ENCODE peak calls at places on chromosome 12, in eight cellular contexts. Z is gastrocnemius medialis, Q is HCT116, M is body of pancreas, T is right lobe of liver, D is IMR-90, E is heart left ventricle, W is A549. Y is an unnamed sample.

GRCh38 chr12:26109343-26109841 is 15.4 kb downstream of the BHLHE41 start:
- ATAC-seq in E (no peak), Z (peak; percentile 55), Q (no peak), M (no peak), W (no peak), T (no peak), D (no peak), Y (peak; percentile 27)

GRCh38 chr12:132154341-132154761 is 10.1 kb downstream of the NOC4L start:
- ATAC-seq in Z (no peak), T (peak; percentile 18), M (peak; percentile 14), D (no peak), Q (peak; percentile 3), E (peak; percentile 2), W (peak; percentile 45), Y (no peak)

GRCh38 chr12:89960011-89960507 is 251.4 kb upstream of the ATP2B1 start:
- ATAC-seq in Z (no peak), Q (no peak), W (no peak), M (no peak), D (no peak), T (no peak), E (no peak), Y (no peak)

GRCh38 chr12:124681779-124682391 is 114.5 kb upstream of the NCOR2 start:
- ATAC-seq in M (no peak), Z (peak; percentile 48), W (peak; percentile 31), E (peak; percentile 67), D (peak; percentile 48), T (no peak), Q (peak; percentile 41), Y (peak; percentile 61)

GRCh38 chr12:58489394-58489793 is 430.9 kb downstream of the LRIG3 start:
- ATAC-seq in M (no peak), T (peak; percentile 74), Z (no peak), Q (no peak), W (no peak), E (no peak), D (no peak), Y (no peak)

GRCh38 chr12:39912211-39912980 is 193.5 kb downstream of the SLC2A13 start:
- ATAC-seq in D (no peak), Q (no peak), E (peak; percentile 63), W (no peak), M (peak; percentile 100), T (peak; percentile 99), Z (no peak), Y (no peak)

GRCh38 chr12:89991807-89992206 is 283.2 kb upstream of the ATP2B1 start:
- ATAC-seq in M (no peak), Q (no peak), D (no peak), W (no peak), T (no peak), E (no peak), Z (no peak), Y (no peak)

GRCh38 chr12:47938594-47938993 is 24.8 kb upstream of the TMEM106C start:
- ATAC-seq in M (no peak), W (no peak), D (no peak), E (no peak), T (no peak), Z (no peak), Q (no peak), Y (no peak)

GRCh38 chr12:125773033-125773432 is 707.8 kb downstream of the AACS start:
- ATAC-seq in M (no peak), Q (no peak), Z (no peak), D (no peak), W (no peak), T (peak; percentile 69), E (no peak), Y (no peak)

GRCh38 chr12:45655186-45655585 is 74.3 kb upstream of the ARID2 start:
- ATAC-seq in D (peak; percentile 56), Q (peak; percentile 72), W (peak; percentile 85), Z (no peak), T (peak; percentile 55), E (no peak), M (no peak), Y (no peak)

GRCh38 chr12:12899530-12900380 is 8.4 kb downstream of the GPRC5A start:
- ATAC-seq in D (peak; percentile 60), W (peak; percentile 64), Q (peak; percentile 9), Z (peak; percentile 41), T (no peak), E (peak; percentile 21), M (no peak), Y (peak; percentile 54)

GRCh38 chr12:120106151-120106550 is 10.4 kb downstream of the RAB35 start:
- ATAC-seq in T (no peak), E (no peak), W (no peak), M (no peak), Z (no peak), Q (no peak), D (no peak), Y (no peak)

GRCh38 chr12:121709478-121709890 is 3.1 kb upstream of the TMEM120B start:
- ATAC-seq in W (peak; percentile 35), Z (no peak), D (no peak), E (no peak), T (no peak), M (no peak), Q (peak; percentile 18), Y (no peak)

GRCh38 chr12:121711925-121712461 is 559 bp upstream of the TMEM120B start:
- ATAC-seq in D (peak; percentile 27), Z (peak; percentile 86), Q (peak; percentile 41), E (peak; percentile 88), T (peak; percentile 72), W (peak; percentile 57), M (peak; percentile 67), Y (peak; percentile 36)

GRCh38 chr12:121713257-121714155 is 954 bp downstream of the TMEM120B start:
- ATAC-seq in W (peak; percentile 35), E (peak; percentile 25), T (no peak), D (peak; percentile 12), Q (peak; percentile 8), Z (peak; percentile 17), M (no peak), Y (peak; percentile 37)

GRCh38 chr12:121715862-121716435 is 3.4 kb downstream of the TMEM120B start:
- ATAC-seq in Q (no peak), T (no peak), W (no peak), M (no peak), E (no peak), Z (no peak), D (no peak), Y (no peak)

DNA sequence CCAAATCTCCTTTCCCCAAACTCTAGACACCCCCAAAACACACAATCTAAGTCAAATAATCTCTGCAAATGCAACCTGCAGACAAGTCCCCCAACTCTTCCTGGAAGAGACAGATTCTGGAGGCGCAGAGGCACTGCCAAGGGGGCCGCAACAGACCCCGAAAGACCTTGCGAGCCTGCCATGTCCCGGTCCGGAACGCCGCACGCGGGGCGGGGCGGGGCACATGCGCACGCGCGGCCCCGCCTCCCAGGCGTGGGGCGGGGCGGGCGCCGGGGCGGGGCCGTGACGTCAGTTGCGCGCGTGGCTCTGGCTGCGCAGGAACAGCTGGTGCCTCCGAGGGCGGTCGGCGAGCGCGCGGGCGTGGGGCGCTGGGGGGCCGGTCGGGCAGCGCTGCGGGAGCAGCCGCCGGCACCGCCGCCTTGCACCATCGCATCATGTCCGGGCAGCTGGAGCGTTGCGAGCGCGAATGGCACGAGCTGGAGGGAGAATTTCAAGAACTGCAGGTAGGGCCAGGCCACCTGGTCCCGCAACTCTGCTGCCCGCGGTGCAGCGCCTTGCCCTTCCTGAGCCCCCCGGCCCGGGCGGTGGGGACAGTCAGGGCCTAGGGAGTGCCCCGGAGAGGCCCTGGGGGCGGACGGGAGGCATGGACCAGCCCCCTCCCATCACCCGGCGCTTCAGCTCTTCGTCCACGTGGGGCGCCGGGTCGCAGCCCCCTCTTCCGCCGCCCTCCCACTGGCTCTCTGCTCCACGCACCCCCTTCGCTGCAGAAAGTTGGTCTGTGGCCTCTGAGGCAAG is at the start of gene TMEM120B:
- ATAC-seq in D (peak; percentile 90), E (peak; percentile 93), Z (peak; percentile 78), M (peak; percentile 93), W (peak; percentile 81), Q (peak; percentile 89), T (peak; percentile 89), Y (peak; percentile 96)
- TF ChIP-seq POLR2A in D (peak; percentile 82), E (peak; percentile 86), Z (peak; percentile 98), M (peak; percentile 94), W (peak; percentile 97), Q (peak; percentile 74), T (peak; percentile 94), Y (peak; percentile 92)

GRCh38 chr12:130079254-130079653 is 83.0 kb upstream of the FZD10 start:
- ATAC-seq in W (no peak), Z (no peak), T (no peak), D (no peak), M (peak; percentile 27), E (no peak), Q (no peak), Y (no peak)
- TF ChIP-seq POLR2A in W (no peak), Z (no peak), T (no peak), D (no peak), M (no peak), E (no peak), Q (no peak), Y (no peak)

GRCh38 chr12:131104464-131105350 is 151.0 kb downstream of the ADGRD1 start:
- ATAC-seq in D (peak; percentile 96), W (peak; percentile 95), M (peak; percentile 78), Z (peak; percentile 77), T (peak; percentile 92), Q (peak; percentile 99), E (peak; percentile 94), Y (peak; percentile 85)

GRCh38 chr12:131102493-131102931 is 148.8 kb downstream of the ADGRD1 start:
- ATAC-seq in M (no peak), W (no peak), T (no peak), D (no peak), E (no peak), Q (no peak), Z (no peak), Y (no peak)

GRCh38 chr12:131103614-131104463 is 150.1 kb downstream of the ADGRD1 start:
- ATAC-seq in Z (no peak), T (no peak), M (no peak), Q (no peak), W (peak; percentile 1), E (peak; percentile 12), D (no peak), Y (no peak)

GRCh38 chr12:131101703-131102492 is 148.2 kb downstream of the ADGRD1 start:
- ATAC-seq in Z (no peak), E (no peak), M (no peak), D (no peak), W (no peak), Q (no peak), T (no peak), Y (no peak)

DNA sequence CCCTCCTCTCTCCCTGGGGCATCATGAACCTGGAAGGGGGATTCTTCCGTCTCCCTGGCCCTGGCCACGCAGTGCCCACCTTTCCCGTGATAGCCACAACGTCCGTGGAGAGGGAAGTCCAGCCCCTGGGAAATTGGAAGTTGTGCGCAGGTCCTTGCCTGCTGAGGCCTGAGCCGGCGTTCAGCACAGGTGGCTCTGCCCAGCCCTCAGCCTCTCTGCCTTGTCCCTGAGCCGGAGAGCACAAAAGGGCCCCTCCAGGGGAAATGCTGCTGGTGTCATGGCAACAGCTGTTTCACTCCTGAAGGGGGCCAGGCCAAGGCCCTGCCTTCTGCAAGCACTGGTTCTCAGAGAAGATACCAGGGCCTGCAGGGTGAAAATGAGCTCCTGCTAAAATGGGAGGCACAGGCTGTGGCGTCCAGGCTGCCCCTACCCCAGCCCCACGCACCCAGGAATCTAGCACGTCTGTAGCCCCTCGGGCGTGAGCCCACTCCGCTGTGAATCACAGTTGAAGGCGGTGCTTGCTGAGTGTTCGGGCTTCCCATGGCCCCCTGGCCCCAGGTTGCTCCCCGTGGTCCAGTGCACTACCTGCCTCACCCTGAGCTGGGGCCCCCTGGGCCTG is 149.4 kb downstream of the ADGRD1 start:
- ATAC-seq in Z (no peak), M (no peak), T (no peak), D (no peak), W (no peak), E (no peak), Q (no peak), Y (no peak)
- TF ChIP-seq POLR2A in Z (no peak), M (no peak), T (no peak), D (no peak), W (no peak), E (no peak), Q (no peak), Y (no peak)

GRCh38 chr12:104720346-104721064 is 237.6 kb downstream of the SLC41A2 start:
- ATAC-seq in M (no peak), D (peak; percentile 64), Z (no peak), T (peak; percentile 47), E (peak; percentile 41), Q (no peak), W (no peak), Y (peak; percentile 27)
- TF ChIP-seq POLR2A in M (no peak), D (no peak), Z (no peak), T (no peak), E (no peak), Q (no peak), W (no peak), Y (no peak)